ENCODE peak calls at places on chromosomes 11 and 22, in ten cellular contexts. Z is gastrocnemius medialis, X is PC-3, P is tibial nerve, G is coronary artery, F is body of pancreas, K is transverse colon, T is neural progenitor cell, Y is GM12865, Q is adrenal gland. E is an unnamed sample.

GRCh38 chr11:68118753-68119448 is 2.3 kb downstream of the CHKA start:
- DNase-seq in X (peak; percentile 41), Q (no peak), F (peak; percentile 73), K (peak; percentile 50), P (no peak), Y (peak; percentile 87), G (no peak), T (peak; percentile 47), Z (no peak), E (no peak)

GRCh38 chr22:40385041-40385782 is 14.8 kb downstream of the SGSM3 start:
- DNase-seq in X (no peak), Z (no peak), Y (peak; percentile 74), F (no peak), T (no peak), Q (no peak), K (peak; percentile 34), G (no peak), P (no peak), E (peak; percentile 45)

GRCh38 chr22:22858559-22858937 is 29.1 kb upstream of the IGLL5 start:
- DNase-seq in F (no peak), G (no peak), P (no peak), Z (no peak), X (no peak), K (no peak), T (no peak), Y (no peak), Q (no peak), E (no peak)

GRCh38 chr11:895331-896223 is 15.0 kb downstream of the CHID1 start:
- DNase-seq in T (no peak), Y (no peak), F (no peak), G (no peak), X (no peak), Q (no peak), K (no peak), P (no peak), Z (no peak), E (no peak)

GRCh38 chr11:11450744-11451362 is 97.8 kb upstream of the CSNK2A3 start:
- DNase-seq in F (no peak), G (no peak), P (no peak), K (no peak), X (peak; percentile 51), Z (no peak), Q (no peak), Y (no peak), T (no peak), E (no peak)

GRCh38 chr11:6531267-6531752 is 34.2 kb downstream of the DNHD1 start:
- DNase-seq in G (no peak), X (peak; percentile 60), Q (peak; percentile 33), F (no peak), T (peak; percentile 59), Y (peak; percentile 49), K (no peak), Z (no peak), P (peak; percentile 50), E (no peak)

GRCh38 chr11:76443254-76443935 is 1.4 kb upstream of the EMSY start:
- DNase-seq in P (no peak), Y (no peak), Q (no peak), T (no peak), G (no peak), Z (no peak), F (no peak), X (peak; percentile 29), K (no peak), E (no peak)

GRCh38 chr22:49457146-49457545 is 370.5 kb downstream of the BRD1 start:
- DNase-seq in Q (no peak), Z (no peak), F (no peak), Y (no peak), X (no peak), T (no peak), K (no peak), P (no peak), G (no peak), E (no peak)

GRCh38 chr22:46047841-46048595 is 71.1 kb upstream of the WNT7B start:
- DNase-seq in P (no peak), Z (peak; percentile 46), X (no peak), G (peak; percentile 78), Q (no peak), T (no peak), F (peak; percentile 52), Y (no peak), K (peak; percentile 16), E (peak; percentile 46)

GRCh38 chr22:46046299-46046685 is 69.3 kb upstream of the WNT7B start:
- DNase-seq in T (no peak), X (no peak), Q (no peak), Z (no peak), G (no peak), F (no peak), Y (no peak), P (no peak), K (peak; percentile 10), E (peak; percentile 47)

GRCh38 chr22:46044718-46045458 is 67.9 kb upstream of the WNT7B start:
- DNase-seq in Q (no peak), Y (no peak), F (peak; percentile 61), Z (no peak), P (no peak), T (peak; percentile 41), G (peak; percentile 75), X (no peak), K (peak; percentile 51), E (peak; percentile 73)

GRCh38 chr22:46045459-46046298 is 68.7 kb upstream of the WNT7B start:
- DNase-seq in F (peak; percentile 80), K (peak; percentile 17), Z (peak; percentile 79), G (peak; percentile 88), T (no peak), Q (no peak), P (no peak), Y (no peak), X (no peak), E (peak; percentile 51)

DNA sequence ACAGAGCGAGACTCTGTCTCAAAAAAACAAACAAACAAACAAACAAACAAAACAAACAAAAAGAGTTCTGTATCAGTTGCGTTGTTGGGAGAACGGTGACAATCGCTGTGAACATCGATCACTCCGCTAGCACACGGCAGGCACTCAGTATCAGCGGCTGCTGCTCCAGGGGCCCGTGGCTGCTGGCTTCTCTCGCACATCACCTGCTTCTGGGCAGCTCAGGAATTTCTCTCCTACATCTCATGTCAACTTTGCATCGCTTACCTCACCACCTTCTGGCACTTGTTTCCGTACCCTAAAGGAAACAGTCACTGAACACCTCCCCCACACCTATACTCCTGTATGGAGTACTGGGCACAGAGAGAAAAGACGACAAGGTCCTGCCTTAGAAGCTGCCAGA is 70.3 kb upstream of the WNT7B start:
- DNase-seq in K (no peak), Y (no peak), X (no peak), G (peak; percentile 69), Q (no peak), T (no peak), F (peak; percentile 49), Z (no peak), P (no peak), E (no peak)
- H3K4me3 ChIP-seq in K (no peak overlapping the region), Y (no peak overlapping the region), X (no peak overlapping the region), G (peak overlapping the region; percentile 46), Q (no peak overlapping the region), T (no peak overlapping the region), F (no peak overlapping the region), Z (no peak overlapping the region), P (no peak overlapping the region), E (no peak overlapping the region)

GRCh38 chr11:15276616-15277015 is 161.9 kb downstream of the INSC start:
- DNase-seq in F (peak; percentile 6), P (no peak), X (no peak), G (no peak), Y (peak; percentile 7), T (peak; percentile 61), Q (no peak), K (no peak), Z (no peak), E (no peak)
- TF ChIP-seq CTCF in F (peak; percentile 8), P (peak; percentile 14), X (no peak), G (no peak), Y (no peak), T (peak; percentile 67), Q (peak; percentile 22), K (no peak), Z (no peak), E (no peak)

GRCh38 chr22:32803020-32803758 is 1.7 kb downstream of the TIMP3 start:
- DNase-seq in K (no peak), F (no peak), Y (no peak), Q (no peak), P (no peak), X (no peak), Z (no peak), G (no peak), T (peak; percentile 40), E (no peak)

GRCh38 chr22:32800158-32800557 is 1.3 kb upstream of the TIMP3 start:
- DNase-seq in P (no peak), G (no peak), K (no peak), Q (no peak), Z (peak; percentile 31), X (no peak), F (no peak), Y (no peak), T (no peak), E (no peak)

GRCh38 chr22:32802291-32802826 is 854 bp downstream of the TIMP3 start:
- DNase-seq in G (no peak), P (no peak), F (no peak), Q (no peak), K (no peak), Z (no peak), X (no peak), Y (no peak), T (no peak), E (no peak)

GRCh38 chr22:32801001-32801435 is 487 bp upstream of the TIMP3 start:
- DNase-seq in Z (no peak), Q (no peak), G (no peak), X (no peak), F (no peak), P (no peak), K (no peak), Y (no peak), T (no peak), E (no peak)

DNA sequence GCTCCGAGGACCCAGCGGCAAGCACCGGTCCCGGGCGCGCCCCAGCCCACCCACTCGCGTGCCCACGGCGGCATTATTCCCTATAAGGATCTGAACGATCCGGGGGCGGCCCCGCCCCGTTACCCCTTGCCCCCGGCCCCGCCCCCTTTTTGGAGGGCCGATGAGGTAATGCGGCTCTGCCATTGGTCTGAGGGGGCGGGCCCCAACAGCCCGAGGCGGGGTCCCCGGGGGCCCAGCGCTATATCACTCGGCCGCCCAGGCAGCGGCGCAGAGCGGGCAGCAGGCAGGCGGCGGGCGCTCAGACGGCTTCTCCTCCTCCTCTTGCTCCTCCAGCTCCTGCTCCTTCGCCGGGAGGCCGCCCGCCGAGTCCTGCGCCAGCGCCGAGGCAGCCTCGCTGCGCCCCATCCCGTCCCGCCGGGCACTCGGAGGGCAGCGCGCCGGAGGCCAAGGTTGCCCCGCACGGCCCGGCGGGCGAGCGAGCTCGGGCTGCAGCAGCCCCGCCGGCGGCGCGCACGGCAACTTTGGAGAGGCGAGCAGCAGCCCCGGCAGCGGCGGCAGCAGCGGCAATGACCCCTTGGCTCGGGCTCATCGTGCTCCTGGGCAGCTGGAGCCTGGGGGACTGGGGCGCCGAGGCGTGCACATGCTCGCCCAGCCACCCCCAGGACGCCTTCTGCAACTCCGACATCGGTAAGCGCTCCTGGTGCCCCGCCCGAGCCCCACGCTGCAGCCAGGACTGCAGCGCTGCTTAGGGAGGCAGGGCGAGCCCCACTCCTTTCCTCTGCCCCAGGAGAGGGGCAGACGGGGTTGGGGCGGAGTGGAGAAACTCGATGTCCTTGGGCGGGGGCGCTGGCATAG is at the start of gene TIMP3:
- DNase-seq in F (peak; percentile 70), T (peak; percentile 92), Y (no peak), P (peak; percentile 87), X (no peak), Q (peak; percentile 85), K (peak; percentile 74), Z (peak; percentile 75), G (peak; percentile 87), E (peak; percentile 38)
- H3K4me3 ChIP-seq in F (no peak within 1 kb of the TSS), T (peak within 1 kb of the TSS; percentile 73), Y (no peak within 1 kb of the TSS), P (peak within 1 kb of the TSS; percentile 59), X (no peak within 1 kb of the TSS), Q (peak within 1 kb of the TSS; percentile 84), K (peak within 1 kb of the TSS; percentile 62), Z (peak within 1 kb of the TSS; percentile 66), G (peak within 1 kb of the TSS; percentile 94), E (peak within 1 kb of the TSS; percentile 64)

DNA sequence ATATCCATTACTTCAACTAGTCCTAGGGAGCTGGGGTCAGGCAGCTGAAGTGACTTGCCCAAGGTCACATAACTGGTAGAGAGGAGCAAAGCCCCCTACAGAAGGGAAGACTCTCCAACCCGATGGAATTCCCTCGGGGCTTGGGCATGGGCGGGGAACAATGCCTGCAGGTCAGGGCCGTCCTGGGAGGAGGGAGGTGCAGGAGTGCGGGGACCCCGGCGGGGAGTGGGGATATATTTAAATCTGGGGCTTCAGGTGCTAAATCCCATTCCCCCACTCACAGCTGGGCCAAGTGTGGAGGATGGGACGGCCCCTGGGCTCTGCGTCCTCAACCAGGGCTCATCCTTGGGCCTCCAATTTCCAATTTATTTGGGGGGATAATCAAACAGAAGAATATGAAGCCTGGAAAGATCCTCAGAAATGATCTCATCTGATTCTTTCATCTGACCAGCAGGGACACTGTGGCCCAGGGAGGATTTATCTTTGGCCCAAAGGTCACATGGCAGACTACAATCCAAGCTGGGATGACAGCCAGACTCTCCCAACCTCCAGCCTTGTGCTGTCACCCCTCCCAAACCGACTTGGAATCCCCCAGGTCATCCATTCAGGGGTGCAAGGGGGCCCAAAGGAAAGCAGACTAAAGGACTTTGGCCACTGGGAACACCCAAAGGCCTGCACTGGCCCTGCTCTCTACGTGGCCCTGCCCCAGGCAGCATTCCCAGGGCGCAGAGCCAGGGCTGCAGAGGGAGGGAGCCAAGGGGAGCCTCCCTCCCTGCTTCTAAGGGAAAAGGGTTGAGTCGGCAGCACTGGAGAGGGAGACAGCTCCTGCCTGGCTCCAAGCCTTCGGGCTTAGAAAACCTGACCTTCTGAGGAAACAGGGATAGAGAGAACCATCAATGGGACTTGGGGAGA is 8.7 kb upstream of the C1QTNF6 start:
- DNase-seq in Z (peak; percentile 86), P (peak; percentile 76), Q (peak; percentile 90), K (peak; percentile 91), F (peak; percentile 88), T (peak; percentile 25), Y (no peak), X (peak; percentile 84), G (peak; percentile 89), E (peak; percentile 89)
- TF ChIP-seq CTCF in Z (peak; percentile 48), P (no peak), Q (peak; percentile 54), K (peak; percentile 27), F (peak; percentile 13), T (no peak), Y (no peak), X (no peak), G (no peak), E (peak; percentile 61)